ENCODE peak calls at places on chromosomes 4 and X, in four cellular contexts. G, C, S and W are unnamed samples.

GRCh38 chrX:15929231-15929630 is 74.6 kb upstream of the AP1S2 start:
- DNase-seq in S (no peak), G (no peak), C (no peak), W (no peak)

GRCh38 chr4:48189731-48190130 is 55.7 kb upstream of the TXK start:
- DNase-seq in C (no peak), S (no peak), G (no peak), W (no peak)

GRCh38 chr4:182835006-182835740 is 82.0 kb downstream of the DCTD start:
- DNase-seq in G (peak), C (no peak), S (peak), W (no peak)

GRCh38 chr4:89509708-89510269 is 202.2 kb upstream of the GPRIN3 start:
- DNase-seq in C (peak), G (no peak), S (no peak), W (no peak)

GRCh38 chr4:57639566-57640328 is 529.6 kb upstream of the IGFBP7 start:
- DNase-seq in G (peak), S (peak), C (no peak), W (no peak)

GRCh38 chr4:22063613-22064012 is 115.0 kb upstream of the KCNIP4 start:
- DNase-seq in S (no peak), C (no peak), G (no peak), W (no peak)

GRCh38 chr4:184664445-184665210 is 15.1 kb downstream of the PRIMPOL start:
- DNase-seq in C (peak), G (peak), S (peak), W (no peak)

GRCh38 chrX:9770319-9770718 is 4.7 kb upstream of the GPR143 start:
- DNase-seq in S (peak), C (peak), G (no peak), W (no peak)

GRCh38 chr4:153676491-153676890 is 7.6 kb upstream of the TLR2 start:
- DNase-seq in S (no peak), C (peak), G (no peak), W (no peak)

GRCh38 chr4:122854444-122854843 is 27.8 kb downstream of the FGF2 start:
- DNase-seq in G (no peak), S (no peak), C (no peak), W (no peak)

GRCh38 chr4:113059783-113060182 is 10.3 kb downstream of the ANK2 start:
- DNase-seq in C (no peak), S (peak), G (no peak), W (no peak)

GRCh38 chr4:80006935-80007744 is 65.9 kb downstream of the ANTXR2 start:
- DNase-seq in C (peak), G (no peak), S (peak), W (no peak)

GRCh38 chr4:170027181-170027829 is 1.1 kb upstream of the MFAP3L start:
- DNase-seq in C (peak), G (peak), S (peak), W (peak)

GRCh38 chrX:11125079-11125478 is 13.9 kb downstream of the HCCS start:
- DNase-seq in G (no peak), S (no peak), C (peak), W (no peak)

GRCh38 chr4:16443504-16444088 is 217.3 kb upstream of the TAPT1 start:
- DNase-seq in G (no peak), S (peak), C (peak), W (no peak)

GRCh38 chr4:82797591-82798081 is 960 bp downstream of the SCD5 start:
- DNase-seq in S (peak), G (peak), C (peak), W (no peak)

GRCh38 chrX:72430405-72430968 is 124.8 kb upstream of the CITED1 start:
- DNase-seq in C (no peak), G (no peak), S (no peak), W (no peak)

GRCh38 chrX:85111347-85111746 is 107.7 kb downstream of the APOOL start:
- DNase-seq in S (no peak), C (peak), G (no peak), W (no peak)

GRCh38 chr4:8329859-8330761 is 60.6 kb downstream of the HTRA3 start:
- DNase-seq in C (no peak), S (no peak), G (peak), W (no peak)

DNA sequence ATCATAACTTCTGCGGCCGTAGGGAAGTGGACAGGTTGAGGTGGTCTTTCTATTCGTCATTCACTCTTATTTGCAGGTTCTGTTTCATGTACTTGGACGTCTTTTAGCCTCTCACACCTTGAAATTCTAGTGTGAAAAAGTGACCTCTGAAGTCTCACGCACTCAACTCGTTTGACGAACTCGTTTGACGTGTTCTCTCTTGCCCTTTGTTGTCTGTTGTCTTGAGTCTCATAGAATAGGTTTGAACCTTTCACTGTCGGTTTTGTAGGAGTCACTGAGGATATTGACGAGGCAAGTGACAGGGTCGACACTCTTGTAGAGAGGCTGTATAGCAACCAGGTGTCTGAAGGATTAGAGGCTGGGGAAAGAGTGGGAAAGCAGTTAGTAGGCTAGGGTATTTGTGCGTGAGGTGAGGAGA is 1.1 kb upstream of the PGRMC2 start:
- DNase-seq in G (no peak), C (peak), S (peak), W (no peak)
- H4K8ac ChIP-seq in G (no peak), C (peak), S (no peak), W (no peak)

GRCh38 chrX:24292358-24292757 is 21.5 kb downstream of the SUPT20HL2 start:
- DNase-seq in G (no peak), C (no peak), S (no peak), W (no peak)
- H4K5ac ChIP-seq in G (no peak), C (no peak), S (no peak), W (no peak)

DNA sequence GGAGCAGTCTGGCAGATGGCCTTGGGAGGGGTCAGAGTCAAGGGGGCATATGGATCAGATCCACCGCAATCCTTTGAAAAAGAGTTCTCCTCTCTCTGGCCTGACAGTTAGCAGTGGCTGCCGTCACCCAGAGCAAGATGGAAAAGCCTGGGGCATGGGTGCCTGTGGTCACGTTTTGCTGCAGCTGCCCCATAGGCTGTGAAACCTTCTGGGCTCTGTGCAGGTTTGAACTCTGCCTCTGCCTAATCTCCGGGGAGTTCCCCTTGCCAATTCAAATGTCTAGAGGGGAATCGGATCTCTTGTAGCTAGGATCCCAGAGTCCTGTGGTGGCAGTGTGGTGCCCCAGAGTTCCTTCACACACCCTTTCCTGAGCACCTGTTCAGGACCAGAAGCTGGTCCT is 23.4 kb upstream of the ANKRD17 start:
- DNase-seq in C (no peak), G (no peak), S (no peak), W (no peak)
- H4K8ac ChIP-seq in C (no peak), G (no peak), S (no peak), W (no peak)

DNA sequence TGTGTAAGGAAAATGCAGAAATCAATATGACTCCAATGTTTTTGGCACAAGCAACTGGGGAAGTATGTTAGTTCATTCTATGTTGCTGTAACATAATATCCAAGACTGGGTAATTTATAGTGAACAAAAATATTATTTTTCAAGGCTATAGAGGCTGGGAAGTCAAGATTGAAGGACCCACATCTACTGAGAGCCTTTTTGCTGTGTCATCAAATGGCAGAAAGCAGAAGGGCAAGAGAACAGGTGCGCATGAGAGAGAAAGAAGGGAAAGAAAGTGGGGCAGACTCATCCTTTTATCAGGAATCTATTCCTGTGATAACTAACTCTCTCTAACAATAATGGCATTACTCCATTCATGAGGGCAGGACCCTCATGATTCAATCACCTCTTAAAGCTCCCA is 237.2 kb downstream of the FAT4 start:
- DNase-seq in S (no peak), G (no peak), C (no peak), W (no peak)
- H4K5ac ChIP-seq in S (no peak), G (no peak), C (no peak), W (no peak)

GRCh38 chr4:145732001-145732400 is 52.1 kb downstream of the C4orf51 start:
- DNase-seq in G (no peak), C (no peak), S (peak), W (no peak)
- H4K8ac ChIP-seq in G (no peak), C (peak), S (no peak), W (peak)

GRCh38 chrX:105647749-105648148 is 174.6 kb upstream of the NRK start:
- DNase-seq in C (no peak), S (no peak), G (no peak), W (no peak)

GRCh38 chrX:105648732-105649131 is 173.6 kb upstream of the NRK start:
- DNase-seq in C (no peak), G (peak), S (peak), W (no peak)

GRCh38 chrX:105653891-105654290 is 168.4 kb upstream of the NRK start:
- DNase-seq in C (no peak), S (no peak), G (no peak), W (no peak)

GRCh38 chrX:105650577-105650976 is 171.8 kb upstream of the NRK start:
- DNase-seq in C (no peak), G (no peak), S (no peak), W (no peak)

GRCh38 chrX:105651052-105651451 is 171.3 kb upstream of the NRK start:
- DNase-seq in S (no peak), C (no peak), G (no peak), W (no peak)
- H4K5ac ChIP-seq in S (no peak), C (no peak), G (no peak), W (no peak)

DNA sequence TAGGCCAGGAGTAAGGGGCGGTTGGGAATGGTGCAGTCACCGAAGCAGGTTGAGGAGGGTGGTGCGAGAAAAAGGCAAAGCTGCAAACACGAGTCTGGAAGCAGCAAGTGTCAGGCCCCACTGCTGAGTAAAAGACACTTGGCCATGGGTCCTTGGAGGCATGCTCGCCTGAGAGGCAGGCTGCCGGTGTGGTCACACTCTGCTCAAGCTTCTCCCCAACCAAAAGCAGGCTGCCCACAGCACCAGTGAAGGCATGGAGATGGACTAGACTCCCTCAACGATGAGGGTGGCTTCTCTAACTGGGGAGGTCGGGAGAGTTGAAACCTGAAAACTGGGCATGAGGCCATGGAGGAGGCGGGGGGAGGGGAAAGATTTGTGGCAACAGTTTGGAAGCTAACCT is 86.5 kb downstream of the ATG4A start:
- DNase-seq in G (no peak), C (no peak), S (peak), W (no peak)
- H4K8ac ChIP-seq in G (no peak), C (no peak), S (no peak), W (no peak)